ENCODE peak calls at places on chromosomes 2 and 18, in five cellular contexts. K is cardiac muscle cell, V is suprapubic skin, Y is osteoblast, B is Peyer's patch. T is an unnamed sample. For H3K4me1, the result is how much of the 10 kb centered on the place peaks cover.

GRCh38 chr2:161100216-161100615 is 60.0 kb upstream of the TANK start:
- DNase-seq in Y (no peak), V (no peak), K (no peak), B (no peak), T (no peak)

GRCh38 chr2:25690058-25690457 is 16.7 kb upstream of the DTNB start:
- DNase-seq in B (no peak), V (peak), K (no peak), Y (peak), T (no peak)

GRCh38 chr2:8616084-8616419 is 65.8 kb upstream of the ID2 start:
- DNase-seq in V (peak), Y (no peak), K (no peak), B (no peak), T (no peak)

GRCh38 chr2:33765122-33765521 is 166.0 kb upstream of the FAM98A start:
- DNase-seq in V (no peak), Y (no peak), K (peak), B (no peak), T (no peak)

GRCh38 chr18:63025251-63025710 is 294.3 kb downstream of the BCL2 start:
- DNase-seq in V (no peak), Y (no peak), B (no peak), K (peak), T (no peak)

GRCh38 chr2:160574472-160575140 is 81.0 kb upstream of the RBMS1 start:
- DNase-seq in B (no peak), Y (peak), V (no peak), K (no peak), T (no peak)

GRCh38 chr2:237701033-237701858 is 73.9 kb downstream of the LRRFIP1 start:
- DNase-seq in Y (no peak), B (no peak), V (no peak), K (no peak), T (no peak)

GRCh38 chr2:58515827-58516574 is 274.9 kb upstream of the FANCL start:
- DNase-seq in B (no peak), Y (no peak), K (no peak), V (no peak), T (no peak)

GRCh38 chr2:230712443-230713330 is at the start of gene CAB39:
- DNase-seq in B (peak), V (peak), Y (peak), K (peak), T (peak)

GRCh38 chr2:160332318-160332717 is 132.2 kb upstream of the ITGB6 start:
- DNase-seq in V (no peak), B (no peak), Y (peak), K (no peak), T (no peak)

GRCh38 chr2:158172719-158173118 is 71.0 kb downstream of the UPP2 start:
- DNase-seq in B (no peak), Y (no peak), V (no peak), K (no peak), T (no peak)

GRCh38 chr18:14924226-14924625 is 176.3 kb downstream of the ANKRD30B start:
- DNase-seq in K (no peak), V (peak), Y (peak), B (no peak), T (peak)

GRCh38 chr2:119574108-119574815 is 30.0 kb downstream of the CFAP221 start:
- DNase-seq in B (no peak), V (no peak), Y (no peak), K (no peak), T (no peak)

GRCh38 chr2:161606327-161606726 is 17.9 kb upstream of the SLC4A10 start:
- DNase-seq in Y (no peak), V (no peak), B (no peak), K (no peak), T (no peak)

GRCh38 chr2:20525041-20526035 is 78.5 kb downstream of the RHOB start:
- DNase-seq in Y (peak), V (no peak), B (no peak), K (no peak), T (no peak)

GRCh38 chr2:163774862-163775261 is 39.1 kb upstream of the FIGN start:
- DNase-seq in K (no peak), V (no peak), B (no peak), Y (peak), T (no peak)

GRCh38 chr2:217792611-217793527 is 209.9 kb downstream of the TNS1 start:
- DNase-seq in Y (no peak), V (no peak), B (no peak), K (no peak), T (no peak)

GRCh38 chr2:127400533-127400896 is 12.7 kb upstream of the MAP3K2 start:
- DNase-seq in K (no peak), Y (no peak), V (no peak), B (peak), T (no peak)

GRCh38 chr2:205177505-205177904 is 504.8 kb upstream of the NRP2 start:
- DNase-seq in K (no peak), V (no peak), Y (no peak), B (no peak), T (no peak)

GRCh38 chr2:28606986-28607441 is 111.2 kb downstream of the PLB1 start:
- DNase-seq in K (peak), V (no peak), B (no peak), Y (no peak), T (no peak)

GRCh38 chr2:119853777-119854399 is 94.2 kb downstream of the PTPN4 start:
- DNase-seq in Y (no peak), V (no peak), B (no peak), K (no peak), T (no peak)

GRCh38 chr2:96878796-96879544 is 9.1 kb upstream of the SEMA4C start:
- DNase-seq in B (no peak), V (no peak), Y (no peak), K (no peak), T (no peak)

GRCh38 chr2:162210385-162210784 is 32.9 kb downstream of the FAP start:
- DNase-seq in K (no peak), B (no peak), V (no peak), Y (no peak), T (no peak)

DNA sequence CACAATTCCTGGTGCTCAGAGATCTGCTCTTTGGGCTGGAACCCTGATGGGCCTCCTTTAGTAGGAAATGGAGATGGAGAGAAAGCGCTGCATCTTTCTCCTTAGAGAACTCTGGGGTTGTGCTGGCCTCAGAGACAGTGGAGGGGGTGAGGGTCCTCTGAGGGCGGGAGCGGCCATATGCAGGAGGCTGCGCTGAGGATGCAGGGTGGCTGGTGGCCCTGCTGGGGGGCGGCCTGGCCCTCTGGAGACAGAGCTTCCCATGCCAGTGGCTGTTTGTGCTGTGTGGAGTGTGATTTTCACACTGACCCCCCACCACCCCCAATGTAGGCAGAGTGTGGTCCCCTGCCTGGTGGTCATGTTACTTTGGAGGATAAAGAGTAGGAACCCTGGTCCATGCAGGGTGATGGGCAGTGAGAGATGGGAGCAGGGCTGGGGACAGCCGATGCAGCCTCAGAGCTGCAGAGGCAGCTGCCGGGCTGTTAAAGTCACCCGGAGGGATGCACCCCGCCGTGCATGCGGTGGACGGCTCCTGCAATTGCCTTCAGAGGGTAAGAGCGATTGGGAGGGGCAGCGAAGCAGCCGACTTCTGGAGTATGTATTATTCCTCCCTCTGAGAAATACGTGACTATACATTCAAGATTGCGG is 194.6 kb downstream of the FAM210A start:
- DNase-seq in V (no peak), Y (no peak), B (no peak), K (no peak), T (no peak)
- H3K27ac ChIP-seq in V (no peak), Y (no peak), B (no peak), K (no peak), T (no peak)

GRCh38 chr2:234952270-234953115 is 676 bp downstream of the SH3BP4 start:
- DNase-seq in K (peak), B (no peak), V (peak), Y (peak), T (no peak)
- H3K4me1 ChIP-seq in K (under half), B (under half), V (under half), Y (half or more), T (under half)

GRCh38 chr2:220166616-220167015 is 539.2 kb downstream of the SLC4A3 start:
- DNase-seq in B (no peak), V (no peak), K (no peak), Y (no peak), T (no peak)
- TF ChIP-seq CTCF in B (no peak), V (no peak), K (no peak), Y (no peak), T (no peak)

GRCh38 chr2:177362499-177362898 is 30.1 kb upstream of the AGPS start:
- DNase-seq in V (no peak), K (no peak), Y (no peak), B (no peak), T (no peak)
- H3K27ac ChIP-seq in V (no peak), K (no peak), Y (no peak), B (no peak), T (no peak)

GRCh38 chr18:48226401-48226800 is 182.8 kb downstream of the ZBTB7C start:
- DNase-seq in V (no peak), B (no peak), Y (no peak), K (no peak), T (no peak)
- H3K4me1 ChIP-seq in V (under half), B (under half), Y (under half), K (under half), T (under half)

GRCh38 chr2:98691307-98691706 is 39.6 kb downstream of the MGAT4A start:
- DNase-seq in K (no peak), B (no peak), Y (no peak), V (no peak), T (no peak)

GRCh38 chr2:98683728-98684127 is 47.2 kb downstream of the MGAT4A start:
- DNase-seq in K (no peak), B (no peak), Y (no peak), V (no peak), T (no peak)

DNA sequence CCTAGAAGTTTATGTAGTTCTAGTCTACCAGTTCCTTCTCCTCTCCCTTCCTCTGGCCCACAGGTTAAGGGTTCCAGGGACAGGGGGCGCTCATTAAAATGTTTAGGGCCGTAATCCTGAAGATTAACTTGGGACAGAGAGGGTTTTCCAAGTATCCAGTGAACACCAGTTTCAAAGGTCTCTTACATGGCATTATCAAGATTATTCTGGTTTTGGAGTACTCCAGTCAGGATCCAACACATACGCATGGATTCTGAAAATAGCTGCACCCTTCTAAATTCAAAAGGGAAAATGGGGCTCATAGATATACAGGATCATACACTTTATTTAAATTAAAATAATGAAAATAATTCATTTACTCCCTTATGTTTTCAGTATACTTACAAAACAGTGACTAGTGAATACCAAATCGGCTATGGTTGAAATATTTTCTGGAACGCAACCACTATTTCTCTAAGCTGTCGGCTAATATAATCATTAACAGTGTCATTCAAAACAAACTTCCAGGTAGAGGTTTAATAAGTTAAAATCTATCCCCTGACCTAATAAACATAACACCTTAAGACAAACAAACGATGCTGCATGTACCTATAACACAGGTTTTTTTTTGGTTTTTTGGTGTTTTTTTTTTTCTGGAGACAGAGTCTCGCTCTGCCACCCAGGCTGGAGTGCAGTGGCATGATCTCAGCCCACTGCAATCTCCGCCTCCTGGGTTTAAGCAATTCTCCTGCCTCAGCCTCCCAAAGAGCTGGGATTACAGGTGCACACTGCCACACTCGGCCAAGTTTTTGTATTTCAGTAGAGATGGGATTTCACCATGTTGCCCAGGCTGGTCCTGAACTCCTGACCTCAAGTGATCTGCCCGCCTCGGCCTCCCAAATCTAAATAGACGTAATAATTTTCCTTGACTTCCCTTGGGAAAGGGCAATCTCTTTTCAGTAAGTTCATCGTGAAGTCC is 44.7 kb downstream of the MGAT4A start:
- DNase-seq in V (no peak), Y (no peak), B (no peak), K (no peak), T (no peak)
- TF ChIP-seq CTCF in V (no peak), Y (no peak), B (no peak), K (no peak), T (no peak)

GRCh38 chr18:77984833-77985232 is 735.2 kb downstream of the GALR1 start:
- DNase-seq in B (no peak), Y (no peak), V (no peak), K (no peak), T (no peak)
- H3K27ac ChIP-seq in B (no peak), Y (no peak), V (no peak), K (no peak), T (no peak)

DNA sequence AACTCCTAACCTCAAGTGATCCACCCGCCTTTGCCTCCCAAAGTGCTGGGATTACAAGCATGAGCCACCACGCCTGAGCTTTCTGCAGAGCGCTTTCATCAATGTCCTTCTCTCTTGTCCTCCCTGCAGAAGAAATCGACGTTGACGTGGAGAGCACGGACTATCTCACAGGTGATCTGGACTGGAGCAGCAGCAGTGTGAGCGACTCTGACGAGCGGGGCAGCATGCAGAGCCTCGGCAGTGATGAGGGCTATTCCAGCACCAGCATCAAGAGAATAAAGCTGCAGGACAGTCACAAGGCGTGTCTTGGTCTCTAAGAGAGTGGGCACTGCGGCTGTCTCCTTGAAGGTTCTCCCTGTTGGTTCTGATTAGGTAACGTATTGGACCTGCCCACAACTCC is 23.1 kb downstream of the MXD1 start:
- DNase-seq in B (no peak), Y (no peak), K (no peak), V (no peak), T (no peak)
- H3K4me1 ChIP-seq in B (under half), Y (under half), K (under half), V (under half), T (under half)

GRCh38 chr2:73987109-73987947 is 2.6 kb downstream of the TET3 start:
- DNase-seq in Y (no peak), K (peak), V (no peak), B (peak), T (peak)
- TF ChIP-seq CTCF in Y (no peak), K (peak), V (no peak), B (peak), T (no peak)

T was measured in CD8-positive, alpha-beta T cell.